ENCODE peak calls at places on chromosome 20, in five cellular contexts. L is CD8-positive, alpha-beta memory T cell; R is ovary; W is tibial artery; F is hepatocyte. X is an unnamed sample.

GRCh38 chr20:25310921-25311728 is 63.2 kb downstream of the PYGB start:
- DNase-seq in F (no peak), W (peak), R (no peak), L (no peak), X (peak)

GRCh38 chr20:9093203-9093962 is 24.5 kb downstream of the PLCB4 start:
- DNase-seq in R (no peak), L (no peak), W (no peak), F (no peak), X (no peak)

GRCh38 chr20:34108616-34109174 is 3.3 kb downstream of the EIF2S2 start:
- DNase-seq in W (no peak), R (no peak), F (no peak), L (no peak), X (no peak)

GRCh38 chr20:40562031-40562430 is 127.0 kb downstream of the MAFB start:
- DNase-seq in R (no peak), F (peak), L (no peak), W (no peak), X (no peak)

GRCh38 chr20:137668-138131 is 4.7 kb upstream of the DEFB126 start:
- DNase-seq in W (no peak), L (no peak), R (no peak), F (no peak), X (peak)

GRCh38 chr20:62499758-62500236 is 24.0 kb upstream of the GATA5 start:
- DNase-seq in L (no peak), W (no peak), F (no peak), R (no peak), X (no peak)

GRCh38 chr20:8094845-8095244 is 37.2 kb upstream of the PLCB1 start:
- DNase-seq in L (no peak), F (no peak), W (no peak), R (no peak), X (no peak)

GRCh38 chr20:33423141-33423834 is 20.3 kb downstream of the SNTA1 start:
- DNase-seq in F (peak), R (peak), L (no peak), W (peak), X (no peak)

GRCh38 chr20:38152175-38153010 is 12.7 kb downstream of the TGM2 start:
- DNase-seq in F (peak), R (peak), L (no peak), W (peak), X (no peak)

GRCh38 chr20:55514498-55514897 is 490.8 kb downstream of the CBLN4 start:
- DNase-seq in L (no peak), W (no peak), R (no peak), F (no peak), X (no peak)

GRCh38 chr20:37406010-37406998 is 60.4 kb downstream of the SRC start:
- DNase-seq in W (no peak), R (peak), L (no peak), F (peak), X (peak)

GRCh38 chr20:32650545-32650944 is 23.2 kb downstream of the C20orf203 start:
- DNase-seq in L (no peak), F (peak), R (no peak), W (no peak), X (no peak)

GRCh38 chr20:8449120-8449519 is 317.1 kb downstream of the PLCB1 start:
- DNase-seq in F (no peak), W (no peak), R (no peak), L (no peak), X (no peak)

GRCh38 chr20:46407671-46407996 is 1.2 kb upstream of the ELMO2 start:
- DNase-seq in L (no peak), F (no peak), R (no peak), W (no peak), X (no peak)
- H3K4me3 ChIP-seq in L (peak), F (no peak), R (no peak), W (no peak), X (no peak)

DNA sequence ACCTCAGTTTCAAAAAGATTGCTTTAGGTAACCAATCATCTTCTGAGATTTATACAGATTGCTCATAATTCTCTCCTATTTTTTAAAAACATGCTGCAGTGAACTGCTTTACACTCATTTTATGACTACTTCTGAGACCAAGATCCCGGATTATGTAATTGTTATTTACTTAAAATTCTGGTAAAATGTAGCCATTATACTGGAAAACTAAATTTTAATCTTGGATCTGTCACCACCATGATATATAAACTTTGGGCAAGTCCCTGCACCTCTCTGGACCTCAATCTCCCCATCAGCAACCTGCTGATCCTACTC is 477 bp upstream of the PROCR start:
- DNase-seq in F (no peak), L (no peak), W (no peak), R (no peak), X (no peak)
- H3K4me3 ChIP-seq in F (no peak), L (no peak), W (peak), R (peak), X (no peak)

GRCh38 chr20:2282181-2282580 is 13.6 kb upstream of the TGM3 start:
- DNase-seq in F (no peak), L (no peak), R (no peak), W (no peak), X (no peak)

GRCh38 chr20:2281563-2281962 is 14.2 kb upstream of the TGM3 start:
- DNase-seq in R (no peak), L (no peak), W (no peak), F (no peak), X (no peak)

GRCh38 chr20:2283706-2284423 is 11.9 kb upstream of the TGM3 start:
- DNase-seq in F (peak), W (no peak), L (no peak), R (no peak), X (no peak)

GRCh38 chr20:2279245-2279779 is 16.5 kb upstream of the TGM3 start:
- DNase-seq in L (no peak), W (no peak), R (no peak), F (no peak), X (no peak)

GRCh38 chr20:2280083-2280482 is 15.7 kb upstream of the TGM3 start:
- DNase-seq in R (no peak), F (no peak), W (no peak), L (no peak), X (no peak)
- H3K4me3 ChIP-seq in R (no peak), F (no peak), W (no peak), L (no peak), X (no peak)

DNA sequence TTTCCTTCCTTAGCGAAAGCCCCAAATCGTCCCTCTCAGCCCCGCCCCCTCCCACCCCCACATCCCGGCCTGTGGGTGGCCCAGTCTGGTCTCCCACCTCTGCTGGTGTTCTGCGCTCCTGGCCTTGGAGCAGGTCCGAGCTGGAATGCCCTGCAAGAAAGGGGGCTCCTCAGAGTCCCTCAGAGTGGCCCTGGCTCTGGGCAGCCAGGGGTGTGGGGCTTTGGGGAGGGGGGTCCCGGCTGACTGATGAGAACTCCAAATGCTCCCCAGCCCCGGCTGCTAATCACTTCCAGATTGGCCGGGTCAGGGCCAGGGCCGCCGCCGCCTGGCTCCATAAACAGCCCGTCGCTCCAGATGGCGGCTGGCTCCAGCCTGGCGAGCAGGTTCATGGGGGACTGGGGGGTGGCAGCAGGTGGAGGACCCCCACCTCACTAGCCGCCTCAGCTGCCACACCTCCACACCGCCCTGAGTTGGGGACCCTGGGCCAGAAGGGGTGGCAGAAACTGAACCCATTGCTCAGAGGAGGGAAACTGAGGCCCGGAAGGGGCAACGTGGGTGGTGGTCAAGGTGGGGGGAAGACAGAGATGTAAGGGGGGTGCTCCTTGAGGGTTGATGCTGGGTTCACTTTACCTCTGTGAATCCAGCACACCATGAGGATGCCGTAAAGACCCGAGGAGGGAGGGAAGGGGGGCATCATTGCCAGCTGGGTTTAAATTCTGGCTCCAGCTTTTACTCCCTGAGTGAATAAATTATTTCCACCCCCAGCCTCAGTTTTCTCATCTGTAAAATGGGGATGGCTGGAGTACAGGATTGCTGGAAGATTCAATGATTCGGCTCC is 59.8 kb downstream of the UBE2V1 start:
- DNase-seq in F (peak), L (no peak), R (peak), W (no peak), X (no peak)
- H3K4me3 ChIP-seq in F (no peak), L (no peak), R (no peak), W (no peak), X (no peak)

GRCh38 chr20:12433724-12434123 is 516.0 kb downstream of the BTBD3 start:
- DNase-seq in L (no peak), R (no peak), F (no peak), W (no peak), X (no peak)
- H3K4me3 ChIP-seq in L (no peak), R (no peak), F (no peak), W (no peak), X (no peak)

X was measured in Jurkat, Clone E6-1.